ENCODE peak calls at places on chromosomes 3 and 15, in five cellular contexts. F, M, T, K and J are unnamed samples.

GRCh38 chr15:29131336-29132109 is 138.1 kb downstream of the NSMCE3 start:
- DNase-seq in K (no peak), F (no peak), M (no peak), T (no peak), J (no peak)

GRCh38 chr3:94524102-94524922 is 461.5 kb downstream of the NSUN3 start:
- DNase-seq in T (no peak), K (no peak), M (no peak), F (no peak), J (no peak)

GRCh38 chr3:40875581-40875980 is 323.7 kb upstream of the CTNNB1 start:
- DNase-seq in T (no peak), F (no peak), K (no peak), M (no peak), J (no peak)

GRCh38 chr15:62071711-62072308 is 5.0 kb downstream of the C2CD4A start:
- DNase-seq in T (no peak), M (no peak), F (peak), K (peak), J (peak)

GRCh38 chr3:133512416-133513089 is 60.9 kb upstream of the CDV3 start:
- DNase-seq in M (no peak), K (no peak), T (no peak), F (no peak), J (no peak)

GRCh38 chr15:87871738-87872315 is 384.7 kb downstream of the NTRK3 start:
- DNase-seq in K (peak), T (no peak), M (no peak), F (peak), J (no peak)

GRCh38 chr3:105906834-105907233 is 38.0 kb upstream of the CBLB start:
- DNase-seq in F (peak), T (no peak), M (peak), K (peak), J (peak)

GRCh38 chr3:194633349-194634004 is at the start of gene TMEM44:
- DNase-seq in K (peak), M (no peak), F (peak), T (peak), J (peak)

GRCh38 chr3:71313844-71314243 is 269.7 kb downstream of the FOXP1 start:
- DNase-seq in T (no peak), K (no peak), M (no peak), F (no peak), J (no peak)

GRCh38 chr3:59178698-59179097 is 128.9 kb upstream of the CFAP20DC start:
- DNase-seq in T (no peak), K (no peak), F (no peak), M (no peak), J (no peak)

GRCh38 chr15:31079519-31079918 is 22.0 kb downstream of the TRPM1 start:
- DNase-seq in K (no peak), M (no peak), F (no peak), T (no peak), J (no peak)

GRCh38 chr3:12294885-12295580 is 6.2 kb downstream of the PPARG start:
- DNase-seq in K (peak), T (no peak), M (no peak), F (peak), J (peak)

GRCh38 chr3:154164387-154164786 is 43.2 kb downstream of the ARHGEF26 start:
- DNase-seq in M (no peak), K (no peak), T (no peak), F (no peak), J (no peak)

GRCh38 chr15:75353604-75354003 is 6.8 kb downstream of the NEIL1 start:
- DNase-seq in F (no peak), K (no peak), T (no peak), M (no peak), J (no peak)

GRCh38 chr15:69462030-69462492 is 9.4 kb downstream of the RPLP1 start:
- DNase-seq in T (no peak), K (no peak), M (no peak), F (no peak), J (no peak)

GRCh38 chr15:58555168-58556027 is 123.6 kb downstream of the LIPC start:
- DNase-seq in K (no peak), F (no peak), M (no peak), T (no peak), J (no peak)

GRCh38 chr15:65730560-65731172 is 61.4 kb downstream of the DENND4A start:
- DNase-seq in K (peak), T (no peak), M (no peak), F (peak), J (peak)

GRCh38 chr3:29718661-29719065 is 437.8 kb downstream of the RBMS3 start:
- DNase-seq in F (no peak), K (peak), M (no peak), T (no peak), J (no peak)

GRCh38 chr15:60721706-60722105 is 242.8 kb upstream of the ICE2 start:
- DNase-seq in K (peak), F (peak), M (no peak), T (no peak), J (peak)

GRCh38 chr3:129224984-129225393 is 24.4 kb upstream of the COPG1 start:
- DNase-seq in K (peak), M (peak), F (peak), T (peak), J (peak)